ENCODE peak calls at places on chromosomes 5 and 9, in eight cellular contexts. D is GM12864; P is T-helper 2 cell; R is stimulated activated CD4-positive, alpha-beta T cell treated with anti-CD3 and anti-CD28 coated beads, Interleukin-4, amount 100 ng/mL, for 24 hours; W is mesenchymal stem cell; M is mucosa of descending colon; N is germinal center; O is tibial artery. L is an unnamed sample.

GRCh38 chr9:4137234-4137633 is 162.6 kb downstream of the GLIS3 start:
- DNase-seq in D (no peak), P (no peak), R (no peak), W (peak), M (no peak), N (no peak), O (no peak), L (peak)

GRCh38 chr5:79992891-79993290 is 1.8 kb upstream of the MTX3 start:
- DNase-seq in D (no peak), P (no peak), R (no peak), W (no peak), M (no peak), N (no peak), O (no peak), L (no peak)

GRCh38 chr5:140546851-140547507 is 483 bp upstream of the EIF4EBP3 start:
- DNase-seq in D (no peak), P (no peak), R (no peak), W (peak), M (peak), N (no peak), O (no peak), L (no peak)

GRCh38 chr9:123562844-123563346 is 206.9 kb downstream of the CRB2 start:
- DNase-seq in D (no peak), P (no peak), R (no peak), W (peak), M (no peak), N (no peak), O (peak), L (peak)

GRCh38 chr5:51279983-51280382 is 103.3 kb upstream of the ISL1 start:
- DNase-seq in D (no peak), P (no peak), R (no peak), W (peak), M (no peak), N (no peak), O (no peak), L (no peak)

GRCh38 chr5:122101636-122102285 is 23.7 kb upstream of the LOX start:
- DNase-seq in D (no peak), P (no peak), R (no peak), W (peak), M (no peak), N (no peak), O (no peak), L (peak)

GRCh38 chr9:114958021-114958846 is 27.8 kb upstream of the TNFSF8 start:
- DNase-seq in D (no peak), P (peak), R (peak), W (no peak), M (peak), N (no peak), O (peak), L (no peak)

GRCh38 chr5:140345919-140346347 is 470 bp downstream of the HBEGF start:
- DNase-seq in D (no peak), P (no peak), R (no peak), W (peak), M (peak), N (no peak), O (peak), L (no peak)

GRCh38 chr9:100083448-100084144 is 15.2 kb downstream of the ERP44 start:
- DNase-seq in D (no peak), P (no peak), R (no peak), W (no peak), M (no peak), N (no peak), O (no peak), L (no peak)

GRCh38 chr5:168286386-168286785 is 5.1 kb upstream of the WWC1 start:
- DNase-seq in D (peak), P (no peak), R (no peak), W (no peak), M (no peak), N (no peak), O (no peak), L (no peak)

GRCh38 chr5:178348356-178349146 is 115.9 kb upstream of the PHYKPL start:
- DNase-seq in D (no peak), P (no peak), R (no peak), W (no peak), M (no peak), N (no peak), O (no peak), L (no peak)

GRCh38 chr5:154146409-154146808 is 44.1 kb upstream of the GALNT10 start:
- DNase-seq in D (no peak), P (no peak), R (no peak), W (no peak), M (no peak), N (no peak), O (no peak), L (no peak)

L was measured in GM04504.